ENCODE peak calls at places on chromosomes 6 and 20, in nine cellular contexts. One of them, this sample, is unnamed.

GRCh38 chr20:43824699-43825402 is 89.8 kb upstream of the TOX2 start:
- DNase-seq in NCI-H1436: no peak
- DNase-seq in breast epithelium: no peak
- DNase-seq in stimulated activated effector memory CD8-positive, alpha-beta T cell treated with anti-CD3 and anti-CD28 coated beads, Interleukin-12 subunit alpha, Interleukin-12 subunit beta, amount 100 ng/mL, for 72 hours: peak
- DNase-seq in T-helper 9 cell: no peak
- DNase-seq in NCI-H2081: no peak
- DNase-seq in adrenal gland: peak
- DNase-seq in KG1: no peak
- DNase-seq in cardiac fibroblast: peak
- DNase-seq in this sample: no peak

GRCh38 chr6:143064996-143065683 is 4.5 kb downstream of the AIG1 start:
- DNase-seq in adrenal gland: no peak
- DNase-seq in cardiac fibroblast: peak
- DNase-seq in NCI-H1436: no peak
- DNase-seq in breast epithelium: no peak
- DNase-seq in NCI-H2081: no peak
- DNase-seq in stimulated activated effector memory CD8-positive, alpha-beta T cell treated with anti-CD3 and anti-CD28 coated beads, Interleukin-12 subunit alpha, Interleukin-12 subunit beta, amount 100 ng/mL, for 72 hours: no peak
- DNase-seq in KG1: no peak
- DNase-seq in T-helper 9 cell: no peak
- DNase-seq in this sample: no peak

GRCh38 chr20:1320902-1321653 is 7.9 kb downstream of the SDCBP2 start:
- DNase-seq in NCI-H2081: no peak
- DNase-seq in cardiac fibroblast: no peak
- DNase-seq in stimulated activated effector memory CD8-positive, alpha-beta T cell treated with anti-CD3 and anti-CD28 coated beads, Interleukin-12 subunit alpha, Interleukin-12 subunit beta, amount 100 ng/mL, for 72 hours: no peak
- DNase-seq in NCI-H1436: no peak
- DNase-seq in breast epithelium: no peak
- DNase-seq in T-helper 9 cell: no peak
- DNase-seq in adrenal gland: no peak
- DNase-seq in KG1: no peak
- DNase-seq in this sample: no peak

GRCh38 chr6:2599817-2600216 is 150.9 kb downstream of the MYLK4 start:
- DNase-seq in T-helper 9 cell: no peak
- DNase-seq in breast epithelium: no peak
- DNase-seq in KG1: no peak
- DNase-seq in NCI-H2081: no peak
- DNase-seq in cardiac fibroblast: no peak
- DNase-seq in stimulated activated effector memory CD8-positive, alpha-beta T cell treated with anti-CD3 and anti-CD28 coated beads, Interleukin-12 subunit alpha, Interleukin-12 subunit beta, amount 100 ng/mL, for 72 hours: no peak
- DNase-seq in adrenal gland: no peak
- DNase-seq in NCI-H1436: no peak
- DNase-seq in this sample: no peak

GRCh38 chr6:134447883-134448387 is 130.0 kb upstream of the SGK1 start:
- DNase-seq in breast epithelium: no peak
- DNase-seq in T-helper 9 cell: no peak
- DNase-seq in NCI-H2081: no peak
- DNase-seq in KG1: no peak
- DNase-seq in adrenal gland: no peak
- DNase-seq in stimulated activated effector memory CD8-positive, alpha-beta T cell treated with anti-CD3 and anti-CD28 coated beads, Interleukin-12 subunit alpha, Interleukin-12 subunit beta, amount 100 ng/mL, for 72 hours: no peak
- DNase-seq in cardiac fibroblast: peak
- DNase-seq in NCI-H1436: no peak
- DNase-seq in this sample: no peak

GRCh38 chr6:151351146-151351700 is 40.1 kb downstream of the ZBTB2 start:
- DNase-seq in stimulated activated effector memory CD8-positive, alpha-beta T cell treated with anti-CD3 and anti-CD28 coated beads, Interleukin-12 subunit alpha, Interleukin-12 subunit beta, amount 100 ng/mL, for 72 hours: no peak
- DNase-seq in breast epithelium: no peak
- DNase-seq in KG1: no peak
- DNase-seq in T-helper 9 cell: no peak
- DNase-seq in adrenal gland: no peak
- DNase-seq in NCI-H1436: no peak
- DNase-seq in cardiac fibroblast: no peak
- DNase-seq in NCI-H2081: no peak
- DNase-seq in this sample: no peak

GRCh38 chr6:12314751-12315150 is 24.6 kb downstream of the EDN1 start:
- DNase-seq in NCI-H1436: no peak
- DNase-seq in cardiac fibroblast: no peak
- DNase-seq in KG1: no peak
- DNase-seq in T-helper 9 cell: no peak
- DNase-seq in NCI-H2081: no peak
- DNase-seq in adrenal gland: no peak
- DNase-seq in stimulated activated effector memory CD8-positive, alpha-beta T cell treated with anti-CD3 and anti-CD28 coated beads, Interleukin-12 subunit alpha, Interleukin-12 subunit beta, amount 100 ng/mL, for 72 hours: no peak
- DNase-seq in breast epithelium: no peak
- DNase-seq in this sample: no peak

GRCh38 chr6:168050861-168051586 is 28.0 kb downstream of the FRMD1 start:
- DNase-seq in adrenal gland: no peak
- DNase-seq in T-helper 9 cell: no peak
- DNase-seq in stimulated activated effector memory CD8-positive, alpha-beta T cell treated with anti-CD3 and anti-CD28 coated beads, Interleukin-12 subunit alpha, Interleukin-12 subunit beta, amount 100 ng/mL, for 72 hours: no peak
- DNase-seq in NCI-H2081: no peak
- DNase-seq in KG1: no peak
- DNase-seq in cardiac fibroblast: no peak
- DNase-seq in NCI-H1436: no peak
- DNase-seq in breast epithelium: no peak
- DNase-seq in this sample: no peak

GRCh38 chr6:85464260-85464644 is 14.4 kb downstream of the NT5E start:
- DNase-seq in NCI-H2081: no peak
- DNase-seq in stimulated activated effector memory CD8-positive, alpha-beta T cell treated with anti-CD3 and anti-CD28 coated beads, Interleukin-12 subunit alpha, Interleukin-12 subunit beta, amount 100 ng/mL, for 72 hours: peak
- DNase-seq in adrenal gland: peak
- DNase-seq in KG1: no peak
- DNase-seq in cardiac fibroblast: peak
- DNase-seq in NCI-H1436: no peak
- DNase-seq in breast epithelium: no peak
- DNase-seq in T-helper 9 cell: no peak
- DNase-seq in this sample: no peak

GRCh38 chr20:36308318-36308710 is 2.2 kb downstream of the DLGAP4 start:
- DNase-seq in NCI-H1436: no peak
- DNase-seq in adrenal gland: no peak
- DNase-seq in breast epithelium: no peak
- DNase-seq in stimulated activated effector memory CD8-positive, alpha-beta T cell treated with anti-CD3 and anti-CD28 coated beads, Interleukin-12 subunit alpha, Interleukin-12 subunit beta, amount 100 ng/mL, for 72 hours: no peak
- DNase-seq in KG1: no peak
- DNase-seq in NCI-H2081: no peak
- DNase-seq in cardiac fibroblast: no peak
- DNase-seq in T-helper 9 cell: no peak
- DNase-seq in this sample: no peak

GRCh38 chr6:121865811-121866210 is 430.4 kb downstream of the GJA1 start:
- DNase-seq in cardiac fibroblast: no peak
- DNase-seq in stimulated activated effector memory CD8-positive, alpha-beta T cell treated with anti-CD3 and anti-CD28 coated beads, Interleukin-12 subunit alpha, Interleukin-12 subunit beta, amount 100 ng/mL, for 72 hours: no peak
- DNase-seq in breast epithelium: no peak
- DNase-seq in NCI-H2081: no peak
- DNase-seq in NCI-H1436: no peak
- DNase-seq in adrenal gland: no peak
- DNase-seq in KG1: no peak
- DNase-seq in T-helper 9 cell: no peak
- DNase-seq in this sample: no peak

GRCh38 chr6:90217621-90218496 is 78.8 kb downstream of the BACH2 start:
- DNase-seq in stimulated activated effector memory CD8-positive, alpha-beta T cell treated with anti-CD3 and anti-CD28 coated beads, Interleukin-12 subunit alpha, Interleukin-12 subunit beta, amount 100 ng/mL, for 72 hours: peak
- DNase-seq in T-helper 9 cell: no peak
- DNase-seq in adrenal gland: no peak
- DNase-seq in NCI-H1436: no peak
- DNase-seq in breast epithelium: no peak
- DNase-seq in cardiac fibroblast: no peak
- DNase-seq in NCI-H2081: no peak
- DNase-seq in KG1: no peak
- DNase-seq in this sample: no peak

GRCh38 chr6:14767176-14767575 is 478.7 kb upstream of the JARID2 start:
- DNase-seq in adrenal gland: no peak
- DNase-seq in T-helper 9 cell: no peak
- DNase-seq in KG1: no peak
- DNase-seq in breast epithelium: no peak
- DNase-seq in NCI-H2081: no peak
- DNase-seq in NCI-H1436: no peak
- DNase-seq in stimulated activated effector memory CD8-positive, alpha-beta T cell treated with anti-CD3 and anti-CD28 coated beads, Interleukin-12 subunit alpha, Interleukin-12 subunit beta, amount 100 ng/mL, for 72 hours: no peak
- DNase-seq in cardiac fibroblast: no peak
- DNase-seq in this sample: no peak

GRCh38 chr20:58378056-58378455 is 11.0 kb upstream of the VAPB start:
- DNase-seq in breast epithelium: no peak
- DNase-seq in adrenal gland: peak
- DNase-seq in cardiac fibroblast: no peak
- DNase-seq in NCI-H1436: no peak
- DNase-seq in stimulated activated effector memory CD8-positive, alpha-beta T cell treated with anti-CD3 and anti-CD28 coated beads, Interleukin-12 subunit alpha, Interleukin-12 subunit beta, amount 100 ng/mL, for 72 hours: no peak
- DNase-seq in T-helper 9 cell: no peak
- DNase-seq in KG1: no peak
- DNase-seq in NCI-H2081: no peak
- DNase-seq in this sample: no peak

GRCh38 chr6:83914953-83915352 is 55.5 kb downstream of the CYB5R4 start:
- DNase-seq in breast epithelium: no peak
- DNase-seq in T-helper 9 cell: no peak
- DNase-seq in cardiac fibroblast: peak
- DNase-seq in KG1: no peak
- DNase-seq in adrenal gland: no peak
- DNase-seq in stimulated activated effector memory CD8-positive, alpha-beta T cell treated with anti-CD3 and anti-CD28 coated beads, Interleukin-12 subunit alpha, Interleukin-12 subunit beta, amount 100 ng/mL, for 72 hours: no peak
- DNase-seq in NCI-H2081: no peak
- DNase-seq in NCI-H1436: no peak
- DNase-seq in this sample: no peak

GRCh38 chr6:131967948-131968347 is 16.8 kb upstream of the CCN2 start:
- DNase-seq in NCI-H2081: no peak
- DNase-seq in T-helper 9 cell: no peak
- DNase-seq in breast epithelium: no peak
- DNase-seq in adrenal gland: no peak
- DNase-seq in cardiac fibroblast: no peak
- DNase-seq in stimulated activated effector memory CD8-positive, alpha-beta T cell treated with anti-CD3 and anti-CD28 coated beads, Interleukin-12 subunit alpha, Interleukin-12 subunit beta, amount 100 ng/mL, for 72 hours: no peak
- DNase-seq in KG1: no peak
- DNase-seq in NCI-H1436: no peak
- DNase-seq in this sample: no peak

GRCh38 chr6:34237316-34237721 is 646 bp downstream of the HMGA1 start:
- DNase-seq in T-helper 9 cell: no peak
- DNase-seq in KG1: no peak
- DNase-seq in cardiac fibroblast: no peak
- DNase-seq in stimulated activated effector memory CD8-positive, alpha-beta T cell treated with anti-CD3 and anti-CD28 coated beads, Interleukin-12 subunit alpha, Interleukin-12 subunit beta, amount 100 ng/mL, for 72 hours: no peak
- DNase-seq in NCI-H1436: no peak
- DNase-seq in NCI-H2081: peak
- DNase-seq in breast epithelium: no peak
- DNase-seq in adrenal gland: no peak
- DNase-seq in this sample: peak